ENCODE peak calls at places on chromosomes 3 and 15, in eight cellular contexts. V, W, K, T, U, X, G and E are unnamed samples.
A peak's percentile ranks its signal among the peaks of the same experiment; 100 is the strongest.

GRCh38 chr3:126550488-126551051 is 8.2 kb downstream of the C3orf22 start:
- DNase-seq in X (peak; percentile 44), G (no peak), K (no peak), U (no peak), W (no peak), V (no peak), T (no peak), E (no peak)

GRCh38 chr3:56119575-56120349 is 348.5 kb downstream of the ERC2 start:
- DNase-seq in K (peak; percentile 46), U (peak; percentile 18), G (peak; percentile 91), X (no peak), V (peak; percentile 40), T (no peak), W (peak; percentile 33), E (no peak)

GRCh38 chr15:101488300-101489164 is 975 bp downstream of the PCSK6 start:
- DNase-seq in K (no peak), U (no peak), V (no peak), T (peak; percentile 28), G (no peak), W (no peak), X (peak; percentile 74), E (no peak)

GRCh38 chr3:107367353-107367752 is 9.9 kb upstream of the CCDC54 start:
- DNase-seq in K (peak; percentile 84), X (no peak), U (peak; percentile 88), T (no peak), W (peak; percentile 59), G (peak; percentile 76), V (peak; percentile 76), E (peak; percentile 17)

GRCh38 chr3:194586839-194587238 is 46.4 kb downstream of the TMEM44 start:
- DNase-seq in G (peak; percentile 89), X (no peak), U (peak; percentile 84), T (no peak), V (peak; percentile 89), K (peak; percentile 97), W (peak; percentile 79), E (no peak)

GRCh38 chr3:126447456-126448106 is 28.1 kb downstream of the ZXDC start:
- DNase-seq in X (no peak), W (no peak), K (no peak), G (no peak), U (peak; percentile 13), T (no peak), V (no peak), E (no peak)

GRCh38 chr3:172655388-172655787 is 55.5 kb downstream of the NCEH1 start:
- DNase-seq in G (no peak), K (no peak), V (no peak), W (no peak), T (no peak), X (no peak), U (no peak), E (no peak)

GRCh38 chr3:16883726-16884083 is 1.1 kb upstream of the PLCL2 start:
- DNase-seq in G (no peak), U (no peak), T (no peak), W (no peak), K (no peak), V (no peak), X (no peak), E (no peak)

GRCh38 chr15:45867281-45867680 is 232.5 kb downstream of the SQOR start:
- DNase-seq in T (no peak), U (no peak), X (no peak), V (no peak), K (no peak), W (no peak), G (no peak), E (no peak)

GRCh38 chr3:190491533-190492054 is 22.3 kb upstream of the IL1RAP start:
- DNase-seq in G (no peak), W (no peak), T (no peak), V (no peak), K (peak; percentile 48), X (no peak), U (no peak), E (peak; percentile 38)

GRCh38 chr3:104933981-104934380 is 432.7 kb upstream of the ALCAM start:
- DNase-seq in T (no peak), U (no peak), V (peak; percentile 9), K (no peak), G (no peak), W (no peak), X (no peak), E (no peak)

GRCh38 chr15:51267047-51267713 is 71.2 kb downstream of the CYP19A1 start:
- DNase-seq in U (no peak), X (no peak), G (no peak), K (no peak), W (no peak), V (peak; percentile 15), T (no peak), E (no peak)

GRCh38 chr3:194249323-194250103 is 101.6 kb downstream of the CPN2 start:
- DNase-seq in U (no peak), T (peak; percentile 67), G (no peak), W (no peak), K (no peak), X (no peak), V (no peak), E (no peak)

GRCh38 chr3:101243285-101244211 is 76.8 kb downstream of the IMPG2 start:
- DNase-seq in G (peak; percentile 91), K (no peak), V (no peak), W (peak; percentile 1), T (no peak), U (no peak), X (no peak), E (peak; percentile 20)

GRCh38 chr3:138113309-138113708 is 2.1 kb downstream of the DZIP1L start:
- DNase-seq in U (no peak), V (peak; percentile 19), T (peak; percentile 10), W (no peak), K (peak; percentile 13), X (no peak), G (no peak), E (no peak)

GRCh38 chr3:138112362-138112761 is 3.0 kb downstream of the DZIP1L start:
- DNase-seq in K (no peak), X (no peak), T (no peak), V (no peak), U (no peak), W (no peak), G (no peak), E (no peak)

GRCh38 chr3:138118863-138119766 is 3.7 kb upstream of the DZIP1L start:
- DNase-seq in V (peak; percentile 73), G (peak; percentile 78), T (peak; percentile 83), U (peak; percentile 73), K (peak; percentile 34), W (peak; percentile 61), X (no peak), E (peak; percentile 75)

GRCh38 chr3:138114431-138114918 is 933 bp downstream of the DZIP1L start:
- DNase-seq in U (peak; percentile 43), G (peak; percentile 40), X (no peak), T (peak; percentile 18), V (peak; percentile 39), K (peak; percentile 29), W (no peak), E (no peak)

GRCh38 chr3:138114988-138115971 is at the start of gene DZIP1L:
- DNase-seq in V (peak; percentile 75), G (peak; percentile 57), K (peak; percentile 65), U (peak; percentile 70), X (no peak), W (peak; percentile 43), T (peak; percentile 81), E (peak; percentile 44)
- TF ChIP-seq CTCF in V (peak; percentile 37), G (peak; percentile 24), K (no peak), U (peak; percentile 50), X (peak; percentile 74), W (peak; percentile 80), T (peak; percentile 36), E (peak; percentile 76)

DNA sequence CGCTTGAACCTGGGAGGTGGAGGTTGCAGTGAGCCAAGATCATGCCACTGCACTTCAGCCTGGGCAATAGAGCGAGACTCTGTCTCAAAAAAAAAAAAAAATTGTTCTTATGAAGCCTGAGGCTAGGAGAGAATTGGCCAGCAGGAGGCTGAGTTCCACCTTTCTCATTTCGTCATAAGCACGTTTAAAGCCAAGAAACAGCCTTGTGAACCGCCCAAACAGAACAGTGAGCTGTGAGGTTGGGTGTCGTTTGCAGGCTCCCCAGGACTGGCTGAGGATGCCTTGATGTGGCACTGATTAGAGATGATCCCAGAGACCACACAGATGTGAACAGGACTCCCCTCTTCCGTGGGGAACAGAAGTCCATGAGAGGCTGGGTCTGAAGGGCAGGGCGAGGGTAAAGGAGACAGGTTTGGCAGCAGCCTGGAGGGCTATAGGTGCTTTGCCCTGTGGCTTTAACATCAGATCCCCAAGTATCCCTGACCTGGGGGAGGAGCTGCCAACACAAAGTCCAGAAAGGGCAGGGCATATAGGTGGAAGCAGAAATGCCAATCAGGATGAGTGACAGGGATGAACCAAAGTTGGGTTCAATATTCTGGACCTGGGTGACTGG is 52.9 kb downstream of the CLEC3B start:
- DNase-seq in K (peak; percentile 34), V (no peak), U (peak; percentile 52), X (no peak), G (peak; percentile 70), T (no peak), W (no peak), E (no peak)
- TF ChIP-seq CTCF in K (peak; percentile 7), V (peak; percentile 29), U (peak; percentile 17), X (peak; percentile 28), G (peak; percentile 45), T (peak; percentile 15), W (peak; percentile 58), E (no peak)

GRCh38 chr3:13670292-13670691 is 121.4 kb downstream of the FBLN2 start:
- DNase-seq in V (no peak), K (no peak), T (no peak), G (no peak), U (no peak), W (no peak), X (no peak), E (no peak)

GRCh38 chr3:13674538-13675185 is 125.7 kb downstream of the FBLN2 start:
- DNase-seq in K (no peak), V (no peak), T (no peak), X (no peak), U (no peak), W (no peak), G (no peak), E (no peak)

GRCh38 chr3:13671536-13672233 is 122.8 kb downstream of the FBLN2 start:
- DNase-seq in U (no peak), T (no peak), G (no peak), K (no peak), V (no peak), W (peak; percentile 22), X (no peak), E (no peak)

GRCh38 chr3:13676618-13677017 is 127.7 kb downstream of the FBLN2 start:
- DNase-seq in U (no peak), K (no peak), W (no peak), X (no peak), G (no peak), T (no peak), V (no peak), E (no peak)

DNA sequence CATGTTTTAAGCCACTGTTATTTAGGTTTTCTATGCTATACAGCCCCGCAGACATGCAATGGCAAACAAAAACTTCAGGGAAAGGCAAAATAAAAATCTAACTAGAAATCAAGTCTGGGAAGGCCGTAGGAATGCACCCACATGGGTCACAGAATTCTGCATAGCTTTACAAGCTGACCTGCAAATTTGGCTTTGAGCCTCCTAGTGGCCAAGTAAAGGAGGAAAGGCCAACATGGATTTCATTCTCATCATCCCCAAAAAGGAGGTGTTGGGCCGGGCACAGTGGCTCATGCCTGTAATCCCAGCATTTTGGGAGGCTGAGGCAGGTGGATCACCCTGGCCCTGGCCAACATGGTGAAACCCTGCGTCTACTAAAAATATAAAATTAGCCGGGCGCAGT is 124.3 kb downstream of the FBLN2 start:
- DNase-seq in V (no peak), G (peak; percentile 2), K (no peak), T (no peak), U (no peak), X (no peak), W (peak; percentile 14), E (no peak)
- TF ChIP-seq CTCF in V (peak; percentile 36), G (peak; percentile 41), K (no peak), T (no peak), U (no peak), X (peak; percentile 34), W (peak; percentile 75), E (no peak)

GRCh38 chr3:72332036-72332435 is 516.2 kb downstream of the SHQ1 start:
- DNase-seq in G (no peak), U (no peak), K (no peak), T (no peak), V (no peak), X (no peak), W (no peak), E (no peak)
- TF ChIP-seq CTCF in G (no peak), U (no peak), K (no peak), T (no peak), V (no peak), X (no peak), W (no peak), E (no peak)